ENCODE peak calls at places on chromosomes 3 and 15, in five cellular contexts. L is PC-3, G is GM23248, Q is MM.1S, C is hepatocyte. K is an unnamed sample.

GRCh38 chr3:15606434-15606891 is 4.9 kb downstream of the BTD start:
- DNase-seq in L (peak), G (peak), Q (no peak), C (peak), K (no peak)

GRCh38 chr15:35693887-35694286 is 147.9 kb upstream of the DPH6 start:
- DNase-seq in L (no peak), G (no peak), Q (no peak), C (peak), K (no peak)

GRCh38 chr3:8776406-8776805 is 7.0 kb upstream of the OXTR start:
- DNase-seq in L (no peak), G (peak), Q (no peak), C (no peak), K (no peak)

GRCh38 chr3:126732281-126733060 is 28.4 kb downstream of the CHCHD6 start:
- DNase-seq in L (no peak), G (no peak), Q (no peak), C (no peak), K (no peak)

GRCh38 chr15:74188216-74188615 is 14.4 kb downstream of the STRA6 start:
- DNase-seq in L (no peak), G (no peak), Q (no peak), C (no peak), K (no peak)

GRCh38 chr15:77023576-77024272 is 28.8 kb downstream of the PSTPIP1 start:
- DNase-seq in L (no peak), G (no peak), Q (no peak), C (no peak), K (no peak)

GRCh38 chr3:59483191-59483590 is 433.4 kb upstream of the CFAP20DC start:
- DNase-seq in L (no peak), G (no peak), Q (no peak), C (no peak), K (no peak)

GRCh38 chr15:31155136-31155535 is 53.6 kb upstream of the TRPM1 start:
- DNase-seq in L (no peak), G (no peak), Q (no peak), C (no peak), K (no peak)

GRCh38 chr3:47108546-47108945 is 55.4 kb downstream of the SETD2 start:
- DNase-seq in L (no peak), G (peak), Q (no peak), C (no peak), K (no peak)

GRCh38 chr15:99427210-99427609 is 138.6 kb upstream of the MEF2A start:
- DNase-seq in L (no peak), G (no peak), Q (no peak), C (no peak), K (no peak)

GRCh38 chr3:127560051-127560787 is 30.3 kb downstream of the TPRA1 start:
- DNase-seq in L (no peak), G (no peak), Q (no peak), C (no peak), K (peak)

GRCh38 chr15:45948226-45948625 is 313.4 kb downstream of the SQOR start:
- DNase-seq in L (no peak), G (no peak), Q (peak), C (no peak), K (no peak)
- TF ChIP-seq EZH2phosphoT487 in L (no peak), G (no peak), Q (no peak), C (no peak), K (no peak)

GRCh38 chr3:66904336-66904735 is 93.8 kb upstream of the KBTBD8 start:
- DNase-seq in L (no peak), G (no peak), Q (no peak), C (no peak), K (no peak)

GRCh38 chr3:66910721-66911120 is 87.4 kb upstream of the KBTBD8 start:
- DNase-seq in L (no peak), G (no peak), Q (no peak), C (no peak), K (no peak)

GRCh38 chr3:66904816-66905543 is 93.1 kb upstream of the KBTBD8 start:
- DNase-seq in L (no peak), G (no peak), Q (no peak), C (peak), K (no peak)
- H2AFZ ChIP-seq in L (no peak), G (no peak), Q (no peak), C (no peak), K (no peak)

DNA sequence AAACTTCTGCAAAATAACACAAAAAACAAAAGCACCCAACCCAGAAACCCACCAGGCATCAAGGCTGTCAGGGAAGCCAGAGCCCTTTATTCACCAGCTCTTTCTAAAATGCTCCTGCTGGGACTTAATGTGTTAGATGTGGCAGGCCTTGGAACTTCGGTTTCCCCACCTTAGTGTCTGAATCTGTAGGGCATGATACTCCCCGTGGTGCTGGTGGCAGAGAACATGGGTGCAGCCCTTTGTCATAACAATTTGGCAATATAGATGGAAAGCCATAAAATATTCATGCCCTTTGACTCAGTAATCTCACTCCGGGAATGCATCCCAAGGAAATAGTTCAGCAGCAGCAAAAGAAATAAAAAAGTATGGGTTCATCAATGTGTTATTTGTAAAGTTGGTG is 56.9 kb upstream of the LCTL start:
- DNase-seq in L (no peak), G (peak), Q (no peak), C (no peak), K (no peak)
- TF ChIP-seq EZH2phosphoT487 in L (no peak), G (no peak), Q (no peak), C (no peak), K (no peak)

DNA sequence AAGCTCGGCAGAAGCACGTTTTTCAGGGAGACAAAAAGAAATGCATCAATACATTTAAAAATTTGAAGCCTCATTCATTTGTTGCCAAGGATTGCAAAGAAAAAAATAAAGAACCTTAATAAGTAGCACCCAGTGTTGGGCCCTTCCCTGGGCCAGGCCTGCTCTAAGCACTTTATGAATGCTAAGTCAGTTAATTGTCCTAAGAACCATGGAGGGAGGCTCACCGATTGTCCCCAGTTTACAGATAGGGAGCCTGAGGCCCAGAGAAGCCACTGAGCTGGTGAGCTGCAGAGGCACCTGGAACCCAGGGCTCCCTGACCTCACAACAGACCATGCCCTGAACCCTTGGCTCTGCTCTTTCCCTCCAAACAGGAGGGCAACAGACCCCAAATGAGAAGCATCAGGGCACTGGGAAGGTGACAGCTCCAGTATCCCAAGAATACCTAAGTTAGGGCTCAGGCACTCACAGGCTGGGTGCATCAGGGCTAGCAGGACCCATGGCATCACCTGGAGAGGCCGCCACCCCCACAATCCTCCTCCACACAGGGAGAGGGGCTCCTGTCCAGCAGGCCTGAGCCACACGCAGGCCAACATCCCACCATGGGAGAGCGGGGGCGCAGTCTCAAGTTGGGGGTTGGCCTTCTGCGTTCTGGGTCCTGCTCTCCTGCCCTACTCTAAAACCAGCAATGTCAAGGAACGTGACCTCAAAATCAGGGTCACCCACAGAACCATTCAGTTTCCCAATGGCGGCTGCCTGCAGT is 3.9 kb downstream of the GRIP2 start:
- DNase-seq in L (no peak), G (no peak), Q (no peak), C (no peak), K (no peak)
- H2AFZ ChIP-seq in L (no peak), G (no peak), Q (no peak), C (no peak), K (no peak)

DNA sequence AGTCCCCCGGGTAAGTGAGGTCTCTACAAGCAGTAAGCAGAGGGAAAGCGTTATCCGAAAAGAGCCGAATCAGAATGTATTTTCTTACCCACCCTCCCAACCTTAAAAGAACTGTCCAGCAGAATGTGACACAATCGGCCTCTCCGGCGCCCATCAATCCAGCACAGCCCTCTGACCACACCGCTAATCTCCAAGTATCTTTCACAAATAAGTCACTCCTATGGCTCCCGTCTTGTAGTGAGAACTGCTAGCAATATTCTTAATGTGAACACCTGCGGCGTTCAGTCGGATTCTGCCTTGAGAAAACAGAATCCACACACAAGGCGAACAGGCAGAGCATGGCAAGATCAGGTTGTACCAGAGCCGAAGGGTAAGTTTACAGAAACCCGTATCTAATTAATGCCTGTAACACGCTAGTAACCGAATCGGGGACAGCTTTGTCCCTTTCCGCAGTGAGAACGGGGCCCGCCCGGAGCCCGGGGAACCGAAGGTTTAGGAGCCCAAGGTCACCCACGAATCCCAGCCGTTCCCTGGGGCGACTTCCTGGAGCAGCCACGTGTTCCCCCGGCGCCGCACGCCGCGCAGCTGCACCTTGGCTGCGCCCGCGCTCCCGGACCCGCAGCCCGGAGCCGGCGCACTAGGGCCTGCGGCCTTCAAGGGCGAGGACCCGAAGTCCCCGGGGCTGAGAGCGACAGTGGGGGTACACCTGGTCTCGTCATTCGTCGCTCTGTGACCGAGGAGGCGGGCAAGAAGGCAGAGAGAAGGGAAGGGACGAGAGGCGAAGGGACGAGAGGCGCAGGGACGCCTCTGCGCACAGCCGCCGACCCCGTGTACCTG is 675 bp downstream of the TFRC start:
- DNase-seq in L (peak), G (peak), Q (peak), C (peak), K (peak)
- TF ChIP-seq EZH2phosphoT487 in L (no peak), G (no peak), Q (no peak), C (no peak), K (no peak)

GRCh38 chr15:58748040-58748786 is 1.3 kb downstream of the ADAM10 start:
- DNase-seq in L (no peak), G (peak), Q (peak), C (peak), K (peak)
- H2AFZ ChIP-seq in L (peak), G (peak), Q (peak), C (peak), K (peak)